ENCODE peak calls at places on chromosomes 2 and 18, in four cellular contexts. Z is psoas muscle, I is Panc1, G is transverse colon. N is an unnamed sample.

GRCh38 chr2:12008425-12009061 is 262.1 kb downstream of the LPIN1 start:
- DNase-seq in Z (no peak), I (no peak), G (no peak), N (peak; percentile 28)

GRCh38 chr2:233356546-233357308 is 2.4 kb downstream of the DGKD start:
- DNase-seq in Z (no peak), I (no peak), G (peak; percentile 10), N (peak; percentile 30)

GRCh38 chr2:46006634-46007033 is 290.6 kb upstream of the EPAS1 start:
- DNase-seq in Z (no peak), I (no peak), G (no peak), N (no peak)

GRCh38 chr18:26226229-26227050 is at the start of gene TAF4B:
- DNase-seq in Z (peak; percentile 96), I (peak; percentile 62), G (peak; percentile 95), N (peak; percentile 92)

GRCh38 chr18:33195795-33196194 is 244.7 kb downstream of the CCDC178 start:
- DNase-seq in Z (no peak), I (no peak), G (no peak), N (no peak)

GRCh38 chr18:79792988-79793355 is 4.8 kb upstream of the KCNG2 start:
- DNase-seq in Z (no peak), I (no peak), G (no peak), N (no peak)

GRCh38 chr18:62206593-62206992 is 19.5 kb downstream of the RELCH start:
- DNase-seq in Z (no peak), I (no peak), G (peak; percentile 45), N (no peak)

GRCh38 chr2:55012648-55013484 is 37.4 kb downstream of the RTN4 start:
- DNase-seq in Z (no peak), I (no peak), G (no peak), N (no peak)

GRCh38 chr18:26208901-26209445 is 17.3 kb upstream of the TAF4B start:
- DNase-seq in Z (no peak), I (no peak), G (no peak), N (no peak)

GRCh38 chr2:58571181-58571852 is 330.2 kb upstream of the FANCL start:
- DNase-seq in Z (no peak), I (peak; percentile 80), G (peak; percentile 30), N (peak; percentile 77)

GRCh38 chr2:219230201-219230540 is 565 bp downstream of the ANKZF1 start:
- DNase-seq in Z (no peak), I (no peak), G (peak; percentile 71), N (peak; percentile 50)

GRCh38 chr18:36535202-36535935 is 237.9 kb downstream of the FHOD3 start:
- DNase-seq in Z (no peak), I (no peak), G (no peak), N (no peak)

GRCh38 chr2:173773076-173773475 is 192.1 kb downstream of the SP3 start:
- DNase-seq in Z (no peak), I (no peak), G (no peak), N (no peak)

GRCh38 chr2:234483568-234484251 is 13.2 kb downstream of the ARL4C start:
- DNase-seq in Z (no peak), I (no peak), G (peak; percentile 53), N (no peak)

GRCh38 chr2:152611458-152612231 is 105.6 kb downstream of the PRPF40A start:
- DNase-seq in Z (peak; percentile 55), I (no peak), G (peak; percentile 15), N (peak; percentile 88)

GRCh38 chr2:47724221-47724981 is 58.5 kb upstream of the MSH6 start:
- DNase-seq in Z (no peak), I (no peak), G (peak; percentile 10), N (peak; percentile 6)

GRCh38 chr2:194870974-194871535 is 786.0 kb upstream of the SLC39A10 start:
- DNase-seq in Z (no peak), I (no peak), G (no peak), N (no peak)

GRCh38 chr2:71566271-71566858 is 113.0 kb downstream of the DYSF start:
- DNase-seq in Z (no peak), I (no peak), G (no peak), N (no peak)

GRCh38 chr2:25251032-25251460 is 82.7 kb upstream of the POMC start:
- DNase-seq in Z (no peak), I (no peak), G (no peak), N (no peak)

GRCh38 chr18:35122586-35123224 is 81.5 kb downstream of the MAPRE2 start:
- DNase-seq in Z (peak; percentile 60), I (no peak), G (no peak), N (no peak)

DNA sequence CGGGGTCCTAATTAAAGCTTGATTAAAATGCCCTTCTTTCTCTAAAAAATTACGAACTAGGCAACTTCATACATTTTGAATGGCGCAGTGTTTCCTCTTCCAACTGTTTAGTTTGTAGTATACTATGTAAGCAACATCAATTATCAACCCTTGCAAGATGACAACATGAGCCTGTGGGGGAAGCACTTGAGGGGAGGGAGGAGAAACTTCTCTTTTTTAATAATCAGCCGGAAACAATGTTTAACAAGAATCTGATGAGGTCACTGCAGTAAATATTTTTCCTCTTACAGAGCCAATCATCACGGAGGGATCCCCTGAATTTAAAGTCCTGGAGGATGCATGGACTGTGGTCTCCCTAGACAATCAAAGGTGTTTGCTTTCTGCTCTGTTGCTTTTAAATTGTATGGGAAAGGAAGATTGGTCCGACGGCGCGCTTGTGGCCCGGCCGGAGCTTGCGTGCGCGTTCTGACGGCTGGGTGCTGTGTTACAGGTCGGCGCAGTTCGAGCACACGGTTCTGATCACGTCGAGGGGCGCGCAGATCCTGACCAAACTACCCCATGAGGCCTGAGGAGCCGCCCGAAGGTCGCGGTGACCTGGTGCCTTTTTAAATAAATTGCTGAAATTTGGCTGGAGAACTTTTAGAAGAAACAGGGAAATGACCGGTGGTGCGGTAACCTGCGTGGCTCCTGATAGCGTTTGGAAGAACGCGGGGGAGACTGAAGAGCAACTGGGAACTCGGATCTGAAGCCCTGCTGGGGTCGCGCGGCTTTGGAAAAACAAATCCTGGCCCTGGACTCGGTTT is 5.3 kb upstream of the DLX1 start:
- DNase-seq in Z (no peak), I (no peak), G (no peak), N (no peak)
- H3K4me3 ChIP-seq in Z (no peak overlapping the region), I (no peak overlapping the region), G (no peak overlapping the region), N (no peak overlapping the region)

GRCh38 chr18:47283476-47283875 is 32.0 kb upstream of the SKOR2 start:
- DNase-seq in Z (no peak), I (no peak), G (no peak), N (peak; percentile 24)
- TF ChIP-seq CTCF in Z (peak; percentile 30), I (peak; percentile 68), G (peak; percentile 16), N (peak; percentile 45)

GRCh38 chr2:36951030-36951518 is 15.3 kb downstream of the STRN start:
- DNase-seq in Z (no peak), I (no peak), G (no peak), N (no peak)
- H3K4me3 ChIP-seq in Z (no peak overlapping the region), I (no peak overlapping the region), G (no peak overlapping the region), N (no peak overlapping the region)

DNA sequence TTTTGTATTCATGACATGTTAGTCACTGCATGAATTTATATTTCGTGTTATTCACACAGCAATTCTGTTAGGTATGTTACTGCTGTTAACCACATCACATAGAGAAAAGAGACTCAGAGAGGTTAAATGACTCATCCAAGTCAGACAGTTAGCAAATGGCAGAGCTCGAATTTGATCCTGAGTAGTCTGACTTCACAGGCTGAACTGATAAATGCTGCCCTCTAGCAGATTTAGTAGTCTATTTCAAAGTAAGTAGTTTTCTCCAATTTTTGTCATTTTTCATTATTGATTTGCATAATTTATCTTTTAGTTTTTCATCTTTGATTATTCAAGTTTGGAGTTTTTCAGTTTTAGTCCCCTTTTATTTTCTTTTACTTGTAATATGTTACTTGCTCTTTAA is 58.3 kb downstream of the WDR7 start:
- DNase-seq in Z (no peak), I (peak; percentile 18), G (no peak), N (peak; percentile 73)
- TF ChIP-seq CTCF in Z (no peak), I (no peak), G (no peak), N (peak; percentile 26)

DNA sequence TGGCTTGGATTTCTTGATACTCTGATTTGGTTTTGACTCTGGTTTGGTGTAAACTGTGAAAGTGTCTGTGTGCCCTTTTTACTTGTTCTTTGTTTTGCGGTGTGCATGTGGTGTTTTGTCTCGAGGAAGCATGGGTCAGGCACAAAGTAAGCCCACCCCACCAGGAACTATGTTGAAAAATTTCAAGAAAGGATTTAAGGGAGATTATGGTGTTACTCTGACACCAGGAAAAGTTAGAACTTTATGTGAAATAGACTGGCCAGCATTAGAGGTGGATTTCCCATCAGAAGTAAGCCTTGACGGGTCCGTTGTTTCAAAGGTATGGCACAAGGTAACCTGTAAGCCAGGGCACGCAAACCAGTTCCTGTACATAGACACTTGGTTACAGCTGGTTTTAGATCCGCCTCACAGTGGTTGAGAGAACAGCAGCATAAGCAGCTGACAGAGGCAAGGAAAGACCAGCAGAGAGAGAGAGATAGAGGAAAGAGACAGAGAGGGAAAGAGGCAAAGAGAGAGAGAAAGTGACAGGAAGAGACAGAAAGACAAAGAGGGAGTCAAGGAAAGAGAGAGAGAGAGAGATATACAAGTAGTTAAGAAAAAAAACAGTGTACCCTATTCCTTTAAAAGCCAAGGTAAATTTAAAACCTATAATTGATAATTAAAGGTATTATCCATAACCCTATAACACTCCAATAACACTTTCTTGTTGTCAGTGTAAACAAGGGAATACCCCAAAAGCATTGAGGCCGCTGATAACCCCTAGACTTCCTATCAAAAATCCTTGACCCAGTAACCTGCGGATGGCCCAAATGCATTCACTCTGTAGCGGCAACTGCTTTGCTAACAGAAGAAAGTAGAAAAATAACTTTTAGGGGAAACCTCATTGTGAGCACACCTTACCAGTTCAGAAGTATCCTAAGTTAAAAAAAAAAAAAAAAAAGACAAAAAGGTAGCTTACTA is 42.6 kb downstream of the TFPI start:
- DNase-seq in Z (no peak), I (no peak), G (no peak), N (no peak)
- H3K4me3 ChIP-seq in Z (no peak overlapping the region), I (no peak overlapping the region), G (no peak overlapping the region), N (no peak overlapping the region)

GRCh38 chr2:80073134-80073561 is 231.4 kb downstream of the LRRTM1 start:
- DNase-seq in Z (no peak), I (peak; percentile 24), G (peak; percentile 27), N (peak; percentile 78)
- TF ChIP-seq CTCF in Z (peak; percentile 55), I (peak; percentile 81), G (peak; percentile 58), N (peak; percentile 68)

GRCh38 chr2:61117534-61117933 is 44.5 kb upstream of the C2orf74 start:
- DNase-seq in Z (no peak), I (no peak), G (no peak), N (no peak)
- H3K4me3 ChIP-seq in Z (no peak overlapping the region), I (no peak overlapping the region), G (no peak overlapping the region), N (no peak overlapping the region)

GRCh38 chr2:227766361-227766883 is 20.7 kb downstream of the SCYGR8 start:
- DNase-seq in Z (peak; percentile 70), I (peak; percentile 53), G (peak; percentile 85), N (peak; percentile 86)
- TF ChIP-seq CTCF in Z (peak; percentile 83), I (peak; percentile 84), G (peak; percentile 93), N (peak; percentile 79)